ENCODE peak calls at places on chromosomes 6 and 20, in nine cellular contexts. T is CD4-positive, CD25-positive, alpha-beta regulatory T cell; X is right cardiac atrium; E is heart right ventricle; U is mammary epithelial cell; V is cardiac muscle cell; W is HAP-1; Q is stomach; Y is left lung. A is an unnamed sample.

GRCh38 chr20:32343438-32343837 is 14.7 kb upstream of the ASXL1 start:
- DNase-seq in T (no peak), X (no peak), E (no peak), U (peak; percentile 76), V (no peak), W (no peak), Q (no peak), Y (no peak), A (no peak)

GRCh38 chr20:4812641-4813075 is 90.9 kb downstream of the PRND start:
- DNase-seq in T (peak; percentile 23), X (no peak), E (no peak), U (no peak), V (no peak), W (no peak), Q (no peak), Y (no peak), A (no peak)

GRCh38 chr6:30828027-30828962 is 56.0 kb upstream of the DDR1 start:
- DNase-seq in T (peak; percentile 78), X (peak; percentile 94), E (peak; percentile 92), U (peak; percentile 88), V (peak; percentile 87), W (peak; percentile 50), Q (peak; percentile 90), Y (peak; percentile 86), A (peak; percentile 88)

GRCh38 chr6:53333439-53334408 is 15.0 kb downstream of the ELOVL5 start:
- DNase-seq in T (no peak), X (no peak), E (no peak), U (no peak), V (no peak), W (no peak), Q (no peak), Y (no peak), A (no peak)

GRCh38 chr6:36907781-36908180 is 22.0 kb downstream of the C6orf89 start:
- DNase-seq in T (no peak), X (peak; percentile 81), E (peak; percentile 72), U (no peak), V (no peak), W (no peak), Q (peak; percentile 90), Y (no peak), A (no peak)

GRCh38 chr6:110528051-110528929 is 51.9 kb upstream of the SLC22A16 start:
- DNase-seq in T (peak; percentile 79), X (no peak), E (peak; percentile 51), U (peak; percentile 97), V (peak; percentile 72), W (peak; percentile 71), Q (peak; percentile 54), Y (no peak), A (peak; percentile 51)

GRCh38 chr20:23052904-23053303 is 3.4 kb upstream of the THBD start:
- DNase-seq in T (no peak), X (no peak), E (no peak), U (no peak), V (no peak), W (no peak), Q (no peak), Y (no peak), A (no peak)

GRCh38 chr20:62534526-62535221 is 58.9 kb upstream of the GATA5 start:
- DNase-seq in T (no peak), X (no peak), E (no peak), U (no peak), V (no peak), W (no peak), Q (no peak), Y (no peak), A (no peak)

GRCh38 chr6:99151634-99152344 is 197.7 kb downstream of the FAXC start:
- DNase-seq in T (peak; percentile 34), X (peak; percentile 32), E (peak; percentile 11), U (peak; percentile 38), V (peak; percentile 59), W (peak; percentile 33), Q (peak; percentile 68), Y (no peak), A (peak; percentile 61)

GRCh38 chr20:21189761-21190523 is 64.1 kb downstream of the KIZ start:
- DNase-seq in T (no peak), X (no peak), E (no peak), U (no peak), V (no peak), W (peak; percentile 97), Q (no peak), Y (no peak), A (peak; percentile 67)

GRCh38 chr6:12182676-12183075 is 107.5 kb upstream of the EDN1 start:
- DNase-seq in T (peak; percentile 43), X (no peak), E (no peak), U (peak; percentile 6), V (no peak), W (no peak), Q (no peak), Y (no peak), A (no peak)

GRCh38 chr6:103791458-103791857 is 1068.3 kb downstream of the HACE1 start:
- DNase-seq in T (no peak), X (no peak), E (no peak), U (no peak), V (no peak), W (no peak), Q (no peak), Y (no peak), A (no peak)

GRCh38 chr6:3312604-3313167 is 53.9 kb downstream of the PSMG4 start:
- DNase-seq in T (no peak), X (peak; percentile 76), E (no peak), U (no peak), V (no peak), W (no peak), Q (no peak), Y (no peak), A (no peak)

GRCh38 chr20:48920527-48921167 is 864 bp upstream of the ARFGEF2 start:
- DNase-seq in T (no peak), X (no peak), E (no peak), U (no peak), V (no peak), W (no peak), Q (no peak), Y (no peak), A (no peak)

GRCh38 chr6:70846207-70846835 is 110.5 kb downstream of the B3GAT2 start:
- DNase-seq in T (no peak), X (no peak), E (no peak), U (no peak), V (no peak), W (no peak), Q (no peak), Y (no peak), A (peak; percentile 30)

GRCh38 chr20:20000223-20000968 is 16.8 kb upstream of the NAA20 start:
- DNase-seq in T (no peak), X (no peak), E (no peak), U (no peak), V (no peak), W (no peak), Q (no peak), Y (no peak), A (no peak)
- H3K4me1 ChIP-seq in T (no peaks in the 10 kb centered on the region), X (peaks cover 5% of the 10 kb centered on the region), E (peaks cover 71% of the 10 kb centered on the region), U (peaks cover 20% of the 10 kb centered on the region), V (no peaks in the 10 kb centered on the region), W (no peaks in the 10 kb centered on the region), Q (peaks cover 11% of the 10 kb centered on the region), Y (peaks cover 81% of the 10 kb centered on the region), A (peaks cover 21% of the 10 kb centered on the region)

GRCh38 chr6:112979830-112980229 is 632.7 kb downstream of the RFPL4B start:
- DNase-seq in T (no peak), X (no peak), E (peak; percentile 82), U (peak; percentile 1), V (no peak), W (peak; percentile 75), Q (no peak), Y (no peak), A (peak; percentile 53)
- H3K9me3 ChIP-seq in T (no peaks in the 10 kb centered on the region), X (no peaks in the 10 kb centered on the region), E (no peaks in the 10 kb centered on the region), U (no peaks in the 10 kb centered on the region), V (no peaks in the 10 kb centered on the region), W (no peaks in the 10 kb centered on the region), Q (no peaks in the 10 kb centered on the region), Y (no peaks in the 10 kb centered on the region), A (no peaks in the 10 kb centered on the region)

GRCh38 chr20:33537608-33538007 is 47.7 kb downstream of the CBFA2T2 start:
- DNase-seq in T (no peak), X (no peak), E (no peak), U (no peak), V (no peak), W (no peak), Q (no peak), Y (no peak), A (no peak)
- H3K4me1 ChIP-seq in T (no peaks in the 10 kb centered on the region), X (no peaks in the 10 kb centered on the region), E (peaks cover 37% of the 10 kb centered on the region), U (no peaks in the 10 kb centered on the region), V (peaks cover 40% of the 10 kb centered on the region), W (peaks cover 4% of the 10 kb centered on the region), Q (peaks cover 24% of the 10 kb centered on the region), Y (peaks cover 15% of the 10 kb centered on the region), A (peaks cover 6% of the 10 kb centered on the region)

DNA sequence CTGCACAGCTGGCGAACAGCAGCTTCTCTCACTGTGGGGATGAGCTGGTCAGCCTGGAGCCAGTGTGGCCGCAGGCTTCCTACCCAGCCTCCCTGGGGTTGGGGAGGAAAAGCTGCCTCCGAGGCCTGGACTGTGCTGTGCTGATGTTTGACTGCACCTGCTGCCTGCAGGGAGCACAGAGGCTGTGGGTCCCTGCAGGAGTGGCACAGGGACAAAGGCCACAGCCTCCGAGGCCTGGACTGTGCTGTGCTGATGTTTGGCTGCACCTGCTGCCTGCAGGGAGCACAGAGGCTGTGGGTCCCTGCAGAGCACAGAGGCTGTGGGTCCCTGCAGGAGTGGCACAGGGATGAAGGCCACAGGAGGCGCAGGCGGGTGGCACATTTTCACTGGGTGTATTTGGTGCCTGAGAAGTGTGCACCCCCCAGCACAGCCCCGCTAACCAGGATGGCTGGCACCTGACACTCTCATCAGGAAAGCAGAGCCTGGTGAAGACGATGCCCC is 83.9 kb downstream of the DLL1 start:
- DNase-seq in T (no peak), X (no peak), E (no peak), U (no peak), V (no peak), W (no peak), Q (peak; percentile 18), Y (no peak), A (peak; percentile 49)
- H3K9me3 ChIP-seq in T (no peaks in the 10 kb centered on the region), X (no peaks in the 10 kb centered on the region), E (no peaks in the 10 kb centered on the region), U (no peaks in the 10 kb centered on the region), V (no peaks in the 10 kb centered on the region), W (no peaks in the 10 kb centered on the region), Q (no peaks in the 10 kb centered on the region), Y (no peaks in the 10 kb centered on the region), A (no peaks in the 10 kb centered on the region)

DNA sequence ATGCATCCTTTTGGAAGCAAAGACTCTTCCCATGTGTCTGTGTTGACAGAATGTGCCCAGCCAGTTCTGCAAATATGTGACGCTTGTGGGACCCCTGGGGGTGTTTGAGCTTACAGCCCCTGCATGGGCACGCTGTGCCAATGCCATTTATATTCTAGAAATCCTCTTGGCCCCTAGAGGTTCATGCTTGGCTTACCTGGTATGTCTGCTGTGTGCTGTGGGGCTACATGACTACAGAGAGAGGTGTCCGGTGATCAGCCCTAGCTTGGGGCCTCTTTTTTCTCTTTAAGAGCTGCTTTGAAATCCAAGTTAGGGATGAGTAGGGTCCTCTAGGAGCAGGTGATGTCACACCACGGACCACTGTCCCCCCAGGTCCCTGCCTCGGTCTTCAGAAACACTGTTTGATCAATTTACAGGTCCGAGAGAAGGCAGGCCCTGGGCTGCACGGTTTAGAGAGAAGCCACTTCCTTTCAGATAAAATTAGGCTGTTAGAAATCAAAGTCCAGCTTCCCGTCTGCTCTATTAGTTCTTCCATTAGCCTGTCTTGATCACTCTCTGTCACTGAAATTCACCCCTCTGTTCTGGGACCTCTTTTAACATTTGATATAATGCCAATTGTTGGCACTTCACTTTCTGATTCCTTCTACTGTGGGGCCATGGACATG is 26.5 kb downstream of the BCAS4 start:
- DNase-seq in T (no peak), X (peak; percentile 3), E (no peak), U (no peak), V (no peak), W (no peak), Q (no peak), Y (no peak), A (no peak)
- H3K4me1 ChIP-seq in T (peaks cover 13% of the 10 kb centered on the region), X (no peaks in the 10 kb centered on the region), E (no peaks in the 10 kb centered on the region), U (peaks cover 11% of the 10 kb centered on the region), V (peaks cover 8% of the 10 kb centered on the region), W (peaks cover 9% of the 10 kb centered on the region), Q (peaks cover 25% of the 10 kb centered on the region), Y (peaks cover 12% of the 10 kb centered on the region), A (no peaks in the 10 kb centered on the region)